ENCODE peak calls at places on chromosomes 16 and 17, in eight cellular contexts. W is astrocyte of the spinal cord, R is endothelial cell, K is ovary, C is pancreas, V is type B pancreatic cell, F is Peyer's patch, D is BJ. B is an unnamed sample.

GRCh38 chr17:50043290-50044148 is 12.4 kb upstream of the ITGA3 start:
- DNase-seq in W (no peak), R (no peak), K (peak; percentile 45), C (peak; percentile 81), V (no peak), F (no peak), D (no peak), B (no peak)

GRCh38 chr16:67649494-67649931 is 4.6 kb downstream of the CARMIL2 start:
- DNase-seq in W (no peak), R (peak; percentile 56), K (no peak), C (peak; percentile 56), V (no peak), F (no peak), D (no peak), B (peak; percentile 59)

GRCh38 chr16:2152695-2153506 is 2.7 kb upstream of the TRAF7 start:
- DNase-seq in W (peak; percentile 32), R (no peak), K (no peak), C (peak; percentile 75), V (no peak), F (peak; percentile 79), D (no peak), B (peak; percentile 40)

GRCh38 chr17:35046740-35047283 is 16.7 kb downstream of the RFFL start:
- DNase-seq in W (peak; percentile 88), R (no peak), K (no peak), C (no peak), V (no peak), F (no peak), D (no peak), B (no peak)

GRCh38 chr17:71870546-71870862 is 250.3 kb upstream of the SOX9 start:
- DNase-seq in W (no peak), R (no peak), K (no peak), C (no peak), V (no peak), F (no peak), D (no peak), B (no peak)

GRCh38 chr17:4858880-4859260 is 25.7 kb downstream of the MINK1 start:
- DNase-seq in W (peak; percentile 37), R (no peak), K (peak; percentile 39), C (peak; percentile 73), V (no peak), F (no peak), D (no peak), B (no peak)

GRCh38 chr16:65889533-65889966 is 476.9 kb upstream of the CDH5 start:
- DNase-seq in W (peak; percentile 2), R (no peak), K (no peak), C (no peak), V (no peak), F (no peak), D (no peak), B (no peak)

GRCh38 chr17:7606280-7606679 is 8.4 kb downstream of the FXR2 start:
- DNase-seq in W (no peak), R (no peak), K (no peak), C (no peak), V (no peak), F (no peak), D (no peak), B (no peak)

GRCh38 chr17:62627904-62628603 is 584 bp downstream of the MRC2 start:
- DNase-seq in W (peak; percentile 82), R (no peak), K (peak; percentile 87), C (no peak), V (no peak), F (no peak), D (no peak), B (no peak)

GRCh38 chr17:13393841-13394710 is 207.7 kb downstream of the HS3ST3A1 start:
- DNase-seq in W (peak; percentile 76), R (no peak), K (no peak), C (no peak), V (no peak), F (no peak), D (peak; percentile 13), B (no peak)

GRCh38 chr17:27339836-27340550 is 46.1 kb downstream of the WSB1 start:
- DNase-seq in W (no peak), R (no peak), K (no peak), C (no peak), V (no peak), F (no peak), D (no peak), B (no peak)

GRCh38 chr17:75734674-75735294 is 13.5 kb downstream of the ITGB4 start:
- DNase-seq in W (no peak), R (no peak), K (no peak), C (no peak), V (no peak), F (no peak), D (no peak), B (no peak)

GRCh38 chr17:83080641-83081560 is 1.5 kb downstream of the METRNL start:
- DNase-seq in W (no peak), R (no peak), K (peak; percentile 57), C (no peak), V (no peak), F (peak; percentile 77), D (no peak), B (peak; percentile 44)

GRCh38 chr17:51820252-51820651 is 338.3 kb downstream of the CA10 start:
- DNase-seq in W (no peak), R (no peak), K (no peak), C (no peak), V (no peak), F (no peak), D (no peak), B (no peak)

GRCh38 chr16:24253192-24253591 is 2.9 kb upstream of the CACNG3 start:
- DNase-seq in W (peak; percentile 15), R (peak; percentile 34), K (no peak), C (no peak), V (no peak), F (peak; percentile 59), D (no peak), B (peak; percentile 39)

GRCh38 chr16:17501321-17501720 is 30.6 kb upstream of the XYLT1 start:
- DNase-seq in W (no peak), R (no peak), K (no peak), C (no peak), V (no peak), F (no peak), D (no peak), B (no peak)

GRCh38 chr16:17504050-17504449 is 33.3 kb upstream of the XYLT1 start:
- DNase-seq in W (no peak), R (no peak), K (no peak), C (no peak), V (no peak), F (no peak), D (no peak), B (no peak)

GRCh38 chr16:17508303-17508702 is 37.5 kb upstream of the XYLT1 start:
- DNase-seq in W (no peak), R (no peak), K (no peak), C (no peak), V (no peak), F (no peak), D (no peak), B (no peak)

GRCh38 chr16:17499223-17499902 is 28.6 kb upstream of the XYLT1 start:
- DNase-seq in W (no peak), R (no peak), K (no peak), C (no peak), V (no peak), F (no peak), D (no peak), B (no peak)

DNA sequence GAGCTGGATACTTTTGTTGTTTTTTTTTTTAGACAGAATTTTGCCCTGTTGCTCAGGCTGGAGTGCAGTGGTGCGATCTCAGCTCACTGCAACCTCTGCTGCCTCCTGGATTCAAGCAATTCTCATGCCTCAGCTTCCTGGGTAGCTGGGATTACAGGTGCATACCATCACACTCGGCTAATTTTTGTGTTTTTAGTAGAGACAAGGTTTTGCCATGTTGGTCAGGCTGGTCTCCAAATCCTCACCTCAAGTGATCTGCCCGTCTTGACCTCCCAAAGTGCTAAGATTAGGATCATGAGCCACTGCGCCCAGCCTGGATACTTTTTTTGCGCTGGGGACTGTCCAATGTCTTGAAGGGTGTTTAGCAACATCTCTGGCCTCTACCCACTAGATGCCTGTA is 32.6 kb upstream of the XYLT1 start:
- DNase-seq in W (no peak), R (no peak), K (no peak), C (no peak), V (no peak), F (no peak), D (no peak), B (no peak)
- TF ChIP-seq CTCF in W (no peak), R (no peak), K (no peak), C (no peak), V (no peak), F (no peak), D (no peak), B (no peak)

GRCh38 chr17:61349350-61349749 is 50.3 kb upstream of the TBX2 start:
- DNase-seq in W (no peak), R (peak; percentile 25), K (no peak), C (no peak), V (no peak), F (no peak), D (no peak), B (no peak)
- TF ChIP-seq CTCF in W (peak; percentile 43), R (no peak), K (no peak), C (no peak), V (peak; percentile 57), F (no peak), D (no peak), B (peak; percentile 10)

DNA sequence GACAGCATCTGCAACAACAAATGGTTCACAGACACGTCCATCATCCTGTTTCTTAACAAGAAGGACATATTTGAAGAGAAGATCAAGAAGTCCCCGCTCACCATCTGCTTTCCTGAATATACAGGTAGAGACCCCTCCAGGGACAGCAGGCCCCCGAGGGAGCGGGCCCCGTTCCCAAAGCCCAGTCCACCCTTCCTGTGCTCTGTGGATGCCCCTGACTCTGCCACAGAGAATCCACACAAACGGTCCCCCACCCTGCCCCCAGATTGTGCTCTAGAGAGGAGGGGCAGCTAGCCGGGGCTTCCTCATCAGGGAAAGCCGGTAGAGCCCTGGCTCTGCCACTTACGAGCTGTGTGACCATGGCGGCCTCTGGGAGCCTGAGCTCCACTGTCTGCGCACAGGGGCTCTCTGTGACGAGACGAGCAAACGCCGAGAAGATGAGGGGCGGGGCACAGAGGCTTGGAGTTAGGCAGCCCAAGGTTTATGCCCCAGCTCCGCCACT is 84.4 kb downstream of the AMFR start:
- DNase-seq in W (no peak), R (no peak), K (no peak), C (no peak), V (no peak), F (no peak), D (no peak), B (no peak)
- TF ChIP-seq CTCF in W (no peak), R (no peak), K (no peak), C (no peak), V (no peak), F (no peak), D (no peak), B (no peak)

GRCh38 chr16:88671806-88672205 is 8.9 kb upstream of the MVD start:
- DNase-seq in W (no peak), R (no peak), K (no peak), C (no peak), V (no peak), F (no peak), D (no peak), B (no peak)

GRCh38 chr16:88669986-88670385 is 7.1 kb upstream of the MVD start:
- DNase-seq in W (no peak), R (no peak), K (no peak), C (no peak), V (no peak), F (no peak), D (no peak), B (no peak)

GRCh38 chr16:88676502-88677242 is 9.6 kb downstream of the SNAI3 start:
- DNase-seq in W (no peak), R (no peak), K (no peak), C (no peak), V (no peak), F (no peak), D (no peak), B (no peak)

GRCh38 chr16:88673685-88674398 is 11.0 kb upstream of the MVD start:
- DNase-seq in W (no peak), R (no peak), K (no peak), C (no peak), V (no peak), F (no peak), D (no peak), B (no peak)

GRCh38 chr16:88672776-88673175 is 9.9 kb upstream of the MVD start:
- DNase-seq in W (no peak), R (peak; percentile 59), K (no peak), C (no peak), V (no peak), F (no peak), D (no peak), B (peak; percentile 63)
- TF ChIP-seq CTCF in W (peak; percentile 38), R (peak; percentile 30), K (no peak), C (no peak), V (peak; percentile 59), F (no peak), D (peak; percentile 19), B (peak; percentile 22)